ENCODE peak calls at places on chromosomes 5 and 9, in five cellular contexts. B is pulmonary artery endothelial cell, V is C1 segment of cervical spinal cord, Y is ELR, I is anterior cingulate cortex. U is an unnamed sample.

GRCh38 chr5:95669540-95669939 is 13.3 kb downstream of the SPATA9 start:
- DNase-seq in B (peak; percentile 69), V (peak; percentile 5), Y (peak; percentile 74), I (peak; percentile 35), U (no peak)

GRCh38 chr9:23829580-23830458 is 3.8 kb upstream of the ELAVL2 start:
- DNase-seq in B (no peak), V (no peak), Y (no peak), I (no peak), U (no peak)

GRCh38 chr9:33168941-33169544 is 1.9 kb upstream of the B4GALT1 start:
- DNase-seq in B (no peak), V (no peak), Y (no peak), I (no peak), U (peak; percentile 21)

GRCh38 chr9:16575878-16576245 is 294.6 kb downstream of the BNC2 start:
- DNase-seq in B (no peak), V (no peak), Y (no peak), I (no peak), U (no peak)

GRCh38 chr5:149391524-149391923 is 12.4 kb upstream of the IL17B start:
- DNase-seq in B (no peak), V (no peak), Y (no peak), I (no peak), U (no peak)

GRCh38 chr5:178644826-178645545 is 18.1 kb upstream of the CLK4 start:
- DNase-seq in B (no peak), V (no peak), Y (peak; percentile 77), I (peak; percentile 26), U (no peak)

GRCh38 chr5:83721878-83722779 is 1.5 kb upstream of the HAPLN1 start:
- DNase-seq in B (no peak), V (peak; percentile 33), Y (peak; percentile 68), I (peak; percentile 59), U (peak; percentile 79)

GRCh38 chr9:89878687-89879086 is 273.9 kb downstream of the GADD45G start:
- DNase-seq in B (no peak), V (no peak), Y (no peak), I (no peak), U (peak; percentile 87)

GRCh38 chr9:81737871-81738507 is 48.6 kb upstream of the TLE1 start:
- DNase-seq in B (no peak), V (no peak), Y (peak; percentile 88), I (no peak), U (no peak)

GRCh38 chr9:129822825-129823162 is 1.1 kb downstream of the TOR1A start:
- DNase-seq in B (no peak), V (no peak), Y (no peak), I (no peak), U (no peak)

GRCh38 chr5:160940725-160941124 is 88.7 kb upstream of the ATP10B start:
- DNase-seq in B (no peak), V (no peak), Y (no peak), I (no peak), U (no peak)

GRCh38 chr5:84564311-84564710 is 179.6 kb upstream of the EDIL3 start:
- DNase-seq in B (no peak), V (no peak), Y (no peak), I (no peak), U (no peak)

GRCh38 chr9:114250235-114250568 is 72.7 kb upstream of the ORM1 start:
- DNase-seq in B (no peak), V (peak; percentile 75), Y (no peak), I (peak; percentile 86), U (peak; percentile 87)

GRCh38 chr5:126097881-126098280 is 325.3 kb upstream of the GRAMD2B start:
- DNase-seq in B (no peak), V (no peak), Y (no peak), I (no peak), U (no peak)

GRCh38 chr5:1670342-1670741 is 129.3 kb downstream of the MRPL36 start:
- DNase-seq in B (no peak), V (no peak), Y (no peak), I (no peak), U (no peak)

GRCh38 chr5:15823413-15823812 is 323.4 kb downstream of the FBXL7 start:
- DNase-seq in B (no peak), V (no peak), Y (no peak), I (no peak), U (no peak)

GRCh38 chr9:84139296-84140100 is 158.9 kb downstream of the RMI1 start:
- DNase-seq in B (peak; percentile 86), V (peak; percentile 20), Y (no peak), I (no peak), U (no peak)

GRCh38 chr9:38066167-38066906 is 2.7 kb downstream of the SHB start:
- DNase-seq in B (no peak), V (no peak), Y (peak; percentile 40), I (no peak), U (no peak)

GRCh38 chr5:169029661-169030274 is 271.2 kb downstream of the SLIT3 start:
- DNase-seq in B (no peak), V (no peak), Y (no peak), I (no peak), U (no peak)

GRCh38 chr9:3708751-3709150 is 182.9 kb upstream of the RFX3 start:
- DNase-seq in B (peak; percentile 7), V (peak; percentile 32), Y (no peak), I (no peak), U (no peak)

GRCh38 chr5:35665066-35665465 is 47.4 kb downstream of the SPEF2 start:
- DNase-seq in B (no peak), V (no peak), Y (no peak), I (no peak), U (no peak)

GRCh38 chr9:16278420-16278999 is 592.0 kb downstream of the BNC2 start:
- DNase-seq in B (no peak), V (no peak), Y (no peak), I (no peak), U (no peak)

GRCh38 chr5:56900858-56901578 is 8.4 kb upstream of the SETD9 start:
- DNase-seq in B (no peak), V (no peak), Y (peak; percentile 59), I (no peak), U (no peak)

GRCh38 chr9:69951411-69951810 is 92.2 kb upstream of the MAMDC2 start:
- DNase-seq in B (no peak), V (no peak), Y (peak; percentile 81), I (no peak), U (no peak)

GRCh38 chr9:134734270-134734669 is 92.7 kb downstream of the COL5A1 start:
- DNase-seq in B (no peak), V (no peak), Y (peak; percentile 41), I (no peak), U (no peak)

GRCh38 chr9:78221425-78221824 is 14.4 kb upstream of the CEP78 start:
- DNase-seq in B (no peak), V (no peak), Y (no peak), I (no peak), U (no peak)

GRCh38 chr9:757246-757881 is 84.1 kb upstream of the DMRT1 start:
- DNase-seq in B (no peak), V (peak; percentile 15), Y (peak; percentile 76), I (no peak), U (no peak)

GRCh38 chr5:155004138-155004744 is 9.3 kb upstream of the KIF4B start:
- DNase-seq in B (no peak), V (no peak), Y (peak; percentile 59), I (no peak), U (no peak)

GRCh38 chr5:51495672-51496071 is 112.4 kb downstream of the ISL1 start:
- DNase-seq in B (no peak), V (no peak), Y (peak; percentile 89), I (no peak), U (no peak)

GRCh38 chr9:93644397-93645088 is 68.2 kb downstream of the PHF2 start:
- DNase-seq in B (no peak), V (no peak), Y (no peak), I (no peak), U (peak; percentile 52)

GRCh38 chr5:61322738-61323429 is 9.2 kb upstream of the ZSWIM6 start:
- DNase-seq in B (peak; percentile 90), V (no peak), Y (peak; percentile 88), I (no peak), U (no peak)

GRCh38 chr9:5892456-5893133 is 1.9 kb downstream of the MLANA start:
- DNase-seq in B (no peak), V (no peak), Y (no peak), I (no peak), U (no peak)

GRCh38 chr5:181189962-181190710 is 14.9 kb downstream of the TRIM7 start:
- DNase-seq in B (no peak), V (no peak), Y (peak; percentile 46), I (no peak), U (no peak)

GRCh38 chr5:150082364-150082763 is 4.0 kb downstream of the CSF1R start:
- DNase-seq in B (no peak), V (no peak), Y (no peak), I (no peak), U (peak; percentile 56)

U was measured in coronary artery.